ENCODE peak calls at places on chromosomes 16 and 17, in six cellular contexts. One of them, this sample, is unnamed.

GRCh38 chr16:10881479-10882030 is 4.6 kb downstream of the CIITA start:
- DNase-seq in IMR-90: no peak
- DNase-seq in body of pancreas: no peak
- DNase-seq in K562: no peak
- DNase-seq in stomach: no peak
- DNase-seq in uterus: no peak
- DNase-seq in this sample: no peak

GRCh38 chr16:3454093-3454492 is 10.6 kb downstream of the NAA60 start:
- DNase-seq in stomach: peak
- DNase-seq in uterus: no peak
- DNase-seq in body of pancreas: no peak
- DNase-seq in K562: no peak
- DNase-seq in IMR-90: peak
- DNase-seq in this sample: peak

GRCh38 chr16:80489173-80489572 is 51.6 kb upstream of the DYNLRB2 start:
- DNase-seq in body of pancreas: no peak
- DNase-seq in uterus: no peak
- DNase-seq in K562: no peak
- DNase-seq in stomach: no peak
- DNase-seq in IMR-90: no peak
- DNase-seq in this sample: no peak

GRCh38 chr17:17491546-17491988 is 4.6 kb downstream of the RASD1 start:
- DNase-seq in K562: no peak
- DNase-seq in IMR-90: no peak
- DNase-seq in body of pancreas: no peak
- DNase-seq in stomach: no peak
- DNase-seq in uterus: no peak
- DNase-seq in this sample: no peak

GRCh38 chr17:74852237-74853047 is 7.2 kb downstream of the GRIN2C start:
- DNase-seq in body of pancreas: peak
- DNase-seq in IMR-90: no peak
- DNase-seq in stomach: no peak
- DNase-seq in uterus: no peak
- DNase-seq in K562: peak
- DNase-seq in this sample: no peak

GRCh38 chr17:35170968-35171771 is 23.0 kb downstream of the SLC35G3 start:
- DNase-seq in uterus: no peak
- DNase-seq in IMR-90: peak
- DNase-seq in stomach: no peak
- DNase-seq in K562: no peak
- DNase-seq in body of pancreas: no peak
- DNase-seq in this sample: no peak

GRCh38 chr16:30350134-30350871 is 4.8 kb downstream of the CD2BP2 start:
- DNase-seq in stomach: no peak
- DNase-seq in K562: no peak
- DNase-seq in IMR-90: no peak
- DNase-seq in uterus: no peak
- DNase-seq in body of pancreas: no peak
- DNase-seq in this sample: no peak

GRCh38 chr17:72806011-72806410 is 286.5 kb downstream of the SLC39A11 start:
- DNase-seq in K562: no peak
- DNase-seq in IMR-90: peak
- DNase-seq in body of pancreas: no peak
- DNase-seq in uterus: no peak
- DNase-seq in stomach: no peak
- DNase-seq in this sample: no peak

GRCh38 chr16:78675312-78675711 is 575.9 kb downstream of the WWOX start:
- DNase-seq in stomach: no peak
- DNase-seq in body of pancreas: no peak
- DNase-seq in uterus: no peak
- DNase-seq in K562: no peak
- DNase-seq in IMR-90: peak
- DNase-seq in this sample: no peak

GRCh38 chr16:82609140-82609539 is 17.6 kb upstream of the CDH13 start:
- DNase-seq in uterus: no peak
- DNase-seq in K562: no peak
- DNase-seq in body of pancreas: no peak
- DNase-seq in IMR-90: no peak
- DNase-seq in stomach: no peak
- DNase-seq in this sample: no peak

GRCh38 chr16:20322696-20323095 is 4.6 kb downstream of the GP2 start:
- DNase-seq in stomach: no peak
- DNase-seq in uterus: no peak
- DNase-seq in IMR-90: no peak
- DNase-seq in K562: no peak
- DNase-seq in body of pancreas: peak
- DNase-seq in this sample: no peak

GRCh38 chr16:27230562-27230991 is 27.3 kb downstream of the KDM8 start:
- DNase-seq in K562: no peak
- DNase-seq in body of pancreas: no peak
- DNase-seq in IMR-90: no peak
- DNase-seq in stomach: peak
- DNase-seq in uterus: no peak
- DNase-seq in this sample: no peak

GRCh38 chr16:678209-678857 is 1.9 kb upstream of the STUB1 start:
- DNase-seq in stomach: no peak
- DNase-seq in uterus: no peak
- DNase-seq in IMR-90: no peak
- DNase-seq in body of pancreas: no peak
- DNase-seq in K562: no peak
- DNase-seq in this sample: no peak

GRCh38 chr17:17567631-17568030 is 23.9 kb downstream of the PEMT start:
- DNase-seq in K562: no peak
- DNase-seq in uterus: peak
- DNase-seq in IMR-90: peak
- DNase-seq in body of pancreas: peak
- DNase-seq in stomach: peak
- DNase-seq in this sample: no peak

GRCh38 chr16:17467923-17468540 is 2.7 kb downstream of the XYLT1 start:
- DNase-seq in K562: no peak
- DNase-seq in body of pancreas: peak
- DNase-seq in stomach: peak
- DNase-seq in IMR-90: peak
- DNase-seq in uterus: peak
- DNase-seq in this sample: no peak

GRCh38 chr16:81831722-81832126 is 52.6 kb downstream of the PLCG2 start:
- DNase-seq in K562: no peak
- DNase-seq in uterus: no peak
- DNase-seq in body of pancreas: peak
- DNase-seq in stomach: peak
- DNase-seq in IMR-90: no peak
- DNase-seq in this sample: no peak

GRCh38 chr17:44110823-44111633 is 12.4 kb downstream of the HDAC5 start:
- DNase-seq in IMR-90: peak
- DNase-seq in stomach: peak
- DNase-seq in body of pancreas: peak
- DNase-seq in K562: peak
- DNase-seq in uterus: peak
- DNase-seq in this sample: peak

GRCh38 chr17:1005361-1005946 is 8.5 kb downstream of the TIMM22 start:
- DNase-seq in IMR-90: peak
- DNase-seq in K562: no peak
- DNase-seq in stomach: peak
- DNase-seq in body of pancreas: peak
- DNase-seq in uterus: peak
- DNase-seq in this sample: no peak

GRCh38 chr16:49849037-49849436 is 6.9 kb downstream of the ZNF423 start:
- DNase-seq in IMR-90: no peak
- DNase-seq in uterus: no peak
- DNase-seq in stomach: no peak
- DNase-seq in body of pancreas: no peak
- DNase-seq in K562: no peak
- DNase-seq in this sample: no peak

GRCh38 chr17:14298221-14298994 is 2.5 kb upstream of the HS3ST3B1 start:
- DNase-seq in K562: no peak
- DNase-seq in IMR-90: no peak
- DNase-seq in body of pancreas: no peak
- DNase-seq in uterus: no peak
- DNase-seq in stomach: no peak
- DNase-seq in this sample: no peak

GRCh38 chr17:7260601-7261376 is 1.5 kb downstream of the CLDN7 start:
- DNase-seq in body of pancreas: peak
- DNase-seq in IMR-90: no peak
- DNase-seq in uterus: no peak
- DNase-seq in K562: no peak
- DNase-seq in stomach: peak
- DNase-seq in this sample: no peak

GRCh38 chr17:55295411-55296170 is 30.8 kb downstream of the HLF start:
- DNase-seq in IMR-90: peak
- DNase-seq in body of pancreas: peak
- DNase-seq in uterus: peak
- DNase-seq in stomach: peak
- DNase-seq in K562: peak
- DNase-seq in this sample: peak

GRCh38 chr17:60354223-60354622 is 37.7 kb downstream of the USP32 start:
- DNase-seq in uterus: no peak
- DNase-seq in K562: no peak
- DNase-seq in IMR-90: peak
- DNase-seq in stomach: no peak
- DNase-seq in body of pancreas: no peak
- DNase-seq in this sample: peak

GRCh38 chr16:59192551-59193199 is 458.6 kb upstream of the GOT2 start:
- DNase-seq in IMR-90: peak
- DNase-seq in K562: no peak
- DNase-seq in uterus: no peak
- DNase-seq in stomach: no peak
- DNase-seq in body of pancreas: no peak
- DNase-seq in this sample: no peak

GRCh38 chr16:11651796-11652195 is 16.5 kb upstream of the SNN start:
- DNase-seq in stomach: no peak
- DNase-seq in K562: no peak
- DNase-seq in uterus: no peak
- DNase-seq in IMR-90: no peak
- DNase-seq in body of pancreas: no peak
- DNase-seq in this sample: no peak

GRCh38 chr17:82007228-82007494 is 15.5 kb downstream of the CENPX start:
- DNase-seq in IMR-90: no peak
- DNase-seq in stomach: no peak
- DNase-seq in body of pancreas: no peak
- DNase-seq in K562: no peak
- DNase-seq in uterus: no peak
- DNase-seq in this sample: no peak

GRCh38 chr17:82006468-82007227 is 16.0 kb downstream of the CENPX start:
- DNase-seq in K562: no peak
- DNase-seq in stomach: no peak
- DNase-seq in body of pancreas: no peak
- DNase-seq in uterus: peak
- DNase-seq in IMR-90: peak
- DNase-seq in this sample: no peak

GRCh38 chr17:82008941-82009405 is 13.7 kb downstream of the CENPX start:
- DNase-seq in uterus: no peak
- DNase-seq in stomach: no peak
- DNase-seq in body of pancreas: no peak
- DNase-seq in K562: no peak
- DNase-seq in IMR-90: no peak
- DNase-seq in this sample: no peak

GRCh38 chr17:82008258-82008940 is 14.3 kb downstream of the CENPX start:
- DNase-seq in body of pancreas: no peak
- DNase-seq in uterus: no peak
- DNase-seq in IMR-90: no peak
- DNase-seq in K562: no peak
- DNase-seq in stomach: no peak
- DNase-seq in this sample: no peak

GRCh38 chr17:82007495-82008257 is 15.0 kb downstream of the CENPX start:
- DNase-seq in IMR-90: no peak
- DNase-seq in stomach: no peak
- DNase-seq in uterus: no peak
- DNase-seq in K562: no peak
- DNase-seq in body of pancreas: no peak
- DNase-seq in this sample: no peak
- TF ChIP-seq POLR2A in IMR-90: no peak
- TF ChIP-seq POLR2A in stomach: no peak
- TF ChIP-seq POLR2A in uterus: no peak
- TF ChIP-seq POLR2A in K562: no peak
- TF ChIP-seq POLR2A in body of pancreas: no peak
- TF ChIP-seq POLR2A in this sample: no peak

GRCh38 chr17:57580055-57580739 is 164.9 kb downstream of the CCDC182 start:
- DNase-seq in uterus: no peak
- DNase-seq in stomach: no peak
- DNase-seq in body of pancreas: no peak
- DNase-seq in K562: no peak
- DNase-seq in IMR-90: no peak
- DNase-seq in this sample: no peak
- TF ChIP-seq POLR2A in uterus: no peak
- TF ChIP-seq POLR2A in stomach: no peak
- TF ChIP-seq POLR2A in body of pancreas: no peak
- TF ChIP-seq POLR2A in K562: no peak
- TF ChIP-seq POLR2A in IMR-90: no peak
- TF ChIP-seq POLR2A in this sample: no peak

DNA sequence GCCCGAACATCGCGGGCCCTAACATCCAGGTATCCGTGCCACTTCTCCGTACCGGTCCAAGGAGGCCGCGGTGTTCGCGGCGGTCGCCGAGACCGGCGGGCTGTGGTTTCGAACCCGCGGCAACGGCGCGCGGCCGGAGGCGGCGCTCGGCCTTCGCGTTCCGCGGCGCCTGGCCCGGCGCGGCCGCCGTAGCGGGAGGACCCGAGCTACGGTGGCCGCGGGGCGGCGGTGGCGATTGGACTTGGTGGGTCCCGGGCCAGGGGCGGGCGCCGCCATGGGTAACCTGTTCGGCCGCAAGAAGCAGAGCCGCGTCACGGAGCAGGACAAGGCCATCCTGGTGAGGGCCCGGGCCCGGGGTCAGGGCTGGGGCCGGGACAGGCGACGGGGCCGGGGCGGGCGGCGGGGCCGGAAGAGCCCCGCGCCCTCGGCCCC is at the start of gene CHMP6:
- DNase-seq in IMR-90: peak
- DNase-seq in K562: peak
- DNase-seq in body of pancreas: peak
- DNase-seq in uterus: peak
- DNase-seq in stomach: peak
- DNase-seq in this sample: peak
- TF ChIP-seq POLR2A in IMR-90: no peak
- TF ChIP-seq POLR2A in K562: no peak
- TF ChIP-seq POLR2A in body of pancreas: peak
- TF ChIP-seq POLR2A in uterus: peak
- TF ChIP-seq POLR2A in stomach: no peak
- TF ChIP-seq POLR2A in this sample: peak

GRCh38 chr17:69489303-69489702 is 74.8 kb downstream of the MAP2K6 start:
- DNase-seq in K562: no peak
- DNase-seq in uterus: no peak
- DNase-seq in stomach: no peak
- DNase-seq in IMR-90: no peak
- DNase-seq in body of pancreas: no peak
- DNase-seq in this sample: no peak

GRCh38 chr17:69486779-69487637 is 72.5 kb downstream of the MAP2K6 start:
- DNase-seq in IMR-90: no peak
- DNase-seq in uterus: no peak
- DNase-seq in K562: no peak
- DNase-seq in body of pancreas: no peak
- DNase-seq in stomach: no peak
- DNase-seq in this sample: no peak

GRCh38 chr17:69480197-69480596 is 65.7 kb downstream of the MAP2K6 start:
- DNase-seq in uterus: no peak
- DNase-seq in stomach: no peak
- DNase-seq in IMR-90: no peak
- DNase-seq in K562: no peak
- DNase-seq in body of pancreas: no peak
- DNase-seq in this sample: no peak

GRCh38 chr17:69485901-69486643 is 71.6 kb downstream of the MAP2K6 start:
- DNase-seq in IMR-90: peak
- DNase-seq in stomach: no peak
- DNase-seq in uterus: no peak
- DNase-seq in K562: no peak
- DNase-seq in body of pancreas: no peak
- DNase-seq in this sample: no peak

GRCh38 chr17:69485126-69485724 is 70.7 kb downstream of the MAP2K6 start:
- DNase-seq in IMR-90: no peak
- DNase-seq in stomach: no peak
- DNase-seq in body of pancreas: no peak
- DNase-seq in K562: no peak
- DNase-seq in uterus: no peak
- DNase-seq in this sample: no peak
- TF ChIP-seq POLR2A in IMR-90: no peak
- TF ChIP-seq POLR2A in stomach: no peak
- TF ChIP-seq POLR2A in body of pancreas: no peak
- TF ChIP-seq POLR2A in K562: no peak
- TF ChIP-seq POLR2A in uterus: no peak
- TF ChIP-seq POLR2A in this sample: no peak